ENCODE peak calls at places on chromosomes 7 and 10, in five cellular contexts. S is adrenal gland, Z is substantia nigra, G is Panc1, U is ovary. K is an unnamed sample.
A peak's percentile ranks its signal among the peaks of the same experiment; 100 is the strongest.

GRCh38 chr10:94183666-94184264 is 179.0 kb downstream of the NOC3L start:
- DNase-seq in S (no peak), Z (no peak), G (no peak), U (no peak), K (no peak)

GRCh38 chr10:103493362-103493871 is at the start of gene NEURL1:
- DNase-seq in S (no peak), Z (no peak), G (no peak), U (peak; percentile 51), K (peak; percentile 70)

GRCh38 chr7:99504281-99504602 is 220 bp upstream of the ZKSCAN5 start:
- DNase-seq in S (no peak), Z (peak; percentile 97), G (no peak), U (no peak), K (no peak)

GRCh38 chr10:103683851-103684250 is 171.5 kb downstream of the SH3PXD2A start:
- DNase-seq in S (no peak), Z (no peak), G (no peak), U (no peak), K (no peak)

GRCh38 chr7:130207033-130207432 is 627 bp upstream of the SSMEM1 start:
- DNase-seq in S (no peak), Z (no peak), G (no peak), U (no peak), K (no peak)

GRCh38 chr7:147171013-147171391 is 1054.4 kb downstream of the CNTNAP2 start:
- DNase-seq in S (no peak), Z (no peak), G (no peak), U (no peak), K (no peak)

GRCh38 chr7:155326385-155326784 is 28.7 kb downstream of the INSIG1 start:
- DNase-seq in S (no peak), Z (no peak), G (no peak), U (no peak), K (no peak)

GRCh38 chr10:30918651-30919050 is 113.0 kb downstream of the ZNF438 start:
- DNase-seq in S (no peak), Z (no peak), G (no peak), U (no peak), K (no peak)

GRCh38 chr10:79443338-79444242 is 1.8 kb downstream of the ZCCHC24 start:
- DNase-seq in S (no peak), Z (no peak), G (no peak), U (no peak), K (no peak)

GRCh38 chr7:121620206-121620605 is 224.1 kb upstream of the FAM3C start:
- DNase-seq in S (no peak), Z (no peak), G (no peak), U (no peak), K (no peak)

GRCh38 chr7:71005109-71005508 is 126.8 kb upstream of the GALNT17 start:
- DNase-seq in S (no peak), Z (no peak), G (no peak), U (no peak), K (no peak)

GRCh38 chr7:120794100-120794729 is 63.7 kb downstream of the TSPAN12 start:
- DNase-seq in S (no peak), Z (no peak), G (no peak), U (no peak), K (no peak)

GRCh38 chr10:115964827-115965226 is 308.2 kb downstream of the GFRA1 start:
- DNase-seq in S (no peak), Z (no peak), G (no peak), U (no peak), K (no peak)

GRCh38 chr10:124731551-124731950 is 12.6 kb downstream of the FAM53B start:
- DNase-seq in S (no peak), Z (no peak), G (no peak), U (peak; percentile 18), K (no peak)

GRCh38 chr7:516216-516605 is 3.4 kb downstream of the PDGFA start:
- DNase-seq in S (no peak), Z (no peak), G (no peak), U (no peak), K (no peak)

GRCh38 chr7:111011500-111011899 is 79.4 kb upstream of the LRRN3 start:
- DNase-seq in S (no peak), Z (no peak), G (no peak), U (no peak), K (no peak)

GRCh38 chr7:92421676-92422435 is 25.4 kb upstream of the GATAD1 start:
- DNase-seq in S (no peak), Z (no peak), G (no peak), U (peak; percentile 25), K (no peak)

GRCh38 chr10:29951441-29951931 is 107.9 kb downstream of the JCAD start:
- DNase-seq in S (peak; percentile 62), Z (no peak), G (no peak), U (no peak), K (no peak)

GRCh38 chr10:62454696-62455451 is 80.7 kb downstream of the ZNF365 start:
- DNase-seq in S (no peak), Z (no peak), G (no peak), U (peak; percentile 65), K (peak; percentile 32)

GRCh38 chr7:73426016-73426415 is 7.6 kb upstream of the FZD9 start:
- DNase-seq in S (no peak), Z (no peak), G (no peak), U (no peak), K (no peak)

GRCh38 chr10:124569623-124570470 is 108.2 kb downstream of the LHPP start:
- DNase-seq in S (no peak), Z (no peak), G (no peak), U (no peak), K (no peak)

GRCh38 chr10:71090801-71091200 is 121.6 kb upstream of the UNC5B start:
- DNase-seq in S (no peak), Z (no peak), G (no peak), U (no peak), K (no peak)

GRCh38 chr10:88428442-88428841 is 154.7 kb downstream of the RNLS start:
- DNase-seq in S (no peak), Z (no peak), G (no peak), U (no peak), K (no peak)

GRCh38 chr10:95295031-95295755 is 4.4 kb upstream of the PDLIM1 start:
- DNase-seq in S (peak; percentile 43), Z (no peak), G (no peak), U (no peak), K (peak; percentile 38)

DNA sequence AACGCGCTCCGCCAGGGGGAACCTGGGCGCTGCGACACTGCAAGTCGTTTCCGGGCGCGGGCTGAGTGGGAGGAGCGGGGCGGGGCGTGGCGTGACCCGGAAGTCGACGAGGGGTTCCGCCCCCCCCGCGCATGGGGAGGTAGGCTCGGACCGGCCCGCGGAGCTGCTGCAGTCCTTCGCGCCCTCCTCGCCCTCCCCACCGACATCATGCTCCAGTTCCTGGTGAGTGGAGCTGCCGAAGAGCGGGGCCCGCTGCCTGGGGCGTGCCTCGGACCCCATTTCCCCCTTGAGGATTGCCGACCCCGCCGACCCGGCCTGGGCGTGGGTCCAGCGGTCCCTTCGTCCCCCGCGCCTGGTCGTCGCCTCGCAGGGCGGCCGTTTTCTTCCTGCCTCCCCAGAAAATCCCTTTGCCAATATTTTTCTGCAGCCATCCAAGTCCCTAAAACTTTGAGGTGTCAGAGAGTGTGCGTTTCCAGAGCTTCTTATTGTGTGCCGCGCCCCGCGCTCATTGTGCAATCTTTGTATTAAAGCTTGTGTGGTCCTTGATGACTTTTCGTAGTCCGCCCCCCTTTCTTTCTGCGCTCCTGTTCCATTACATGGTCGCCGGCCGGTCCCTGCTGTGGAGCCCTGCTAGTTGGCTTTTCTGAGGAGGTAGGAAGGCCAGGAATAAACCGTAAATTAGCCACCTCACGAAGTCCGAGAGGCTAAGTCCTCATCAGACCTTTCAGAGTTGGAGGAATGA is at the start of gene STMP1:
- DNase-seq in S (peak; percentile 98), Z (peak; percentile 93), G (peak; percentile 72), U (peak; percentile 97), K (peak; percentile 99)
- H3K27ac ChIP-seq in S (peak within 1 kb of the TSS; percentile 98), Z (peak within 1 kb of the TSS; percentile 89), G (peak within 1 kb of the TSS; percentile 95), U (peak within 1 kb of the TSS; percentile 81), K (peak within 1 kb of the TSS; percentile 96)

GRCh38 chr7:44984478-44984758 is 5.6 kb upstream of the MYO1G start:
- DNase-seq in S (no peak), Z (no peak), G (no peak), U (no peak), K (no peak)
- H3K27ac ChIP-seq in S (peak overlapping the region; percentile 24), Z (no peak overlapping the region), G (peak overlapping the region; percentile 96), U (no peak overlapping the region), K (no peak overlapping the region)

GRCh38 chr7:79534128-79534527 is 80.7 kb upstream of the MAGI2 start:
- DNase-seq in S (no peak), Z (no peak), G (no peak), U (no peak), K (no peak)

GRCh38 chr7:79531116-79531515 is 77.6 kb upstream of the MAGI2 start:
- DNase-seq in S (no peak), Z (no peak), G (no peak), U (no peak), K (no peak)

GRCh38 chr7:79529214-79529895 is 75.9 kb upstream of the MAGI2 start:
- DNase-seq in S (no peak), Z (no peak), G (no peak), U (no peak), K (no peak)

GRCh38 chr7:79529896-79530235 is 76.4 kb upstream of the MAGI2 start:
- DNase-seq in S (no peak), Z (no peak), G (no peak), U (no peak), K (no peak)

DNA sequence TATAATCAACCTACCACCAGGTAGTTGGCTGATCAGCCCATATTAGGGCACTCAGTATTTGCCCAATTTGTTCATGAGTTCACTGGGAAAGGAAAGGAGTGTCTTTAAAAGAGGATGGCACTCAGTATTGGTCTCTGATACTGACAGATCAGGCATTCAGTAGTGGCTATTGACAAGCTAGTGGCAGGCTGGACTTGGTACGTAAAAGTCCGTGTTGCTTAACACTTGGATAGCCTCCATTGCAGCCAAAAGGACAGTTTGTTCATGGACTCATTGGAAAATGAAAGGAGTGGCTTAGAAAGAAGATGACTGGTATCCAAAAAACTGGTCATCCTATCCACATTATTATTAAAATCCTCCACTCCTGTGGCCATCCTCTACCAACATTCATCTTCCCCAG is 78.4 kb upstream of the MAGI2 start:
- DNase-seq in S (no peak), Z (no peak), G (no peak), U (no peak), K (no peak)
- H3K27ac ChIP-seq in S (no peak overlapping the region), Z (no peak overlapping the region), G (no peak overlapping the region), U (no peak overlapping the region), K (no peak overlapping the region)

GRCh38 chr10:43401627-43402026 is 7.4 kb downstream of the HNRNPF start:
- DNase-seq in S (no peak), Z (no peak), G (no peak), U (no peak), K (no peak)

GRCh38 chr10:43404675-43405221 is 4.2 kb downstream of the HNRNPF start:
- DNase-seq in S (no peak), Z (no peak), G (no peak), U (no peak), K (no peak)

GRCh38 chr10:43403911-43404674 is 4.9 kb downstream of the HNRNPF start:
- DNase-seq in S (no peak), Z (no peak), G (no peak), U (no peak), K (no peak)

GRCh38 chr10:43402176-43402575 is 6.8 kb downstream of the HNRNPF start:
- DNase-seq in S (no peak), Z (no peak), G (no peak), U (no peak), K (no peak)

GRCh38 chr10:43402880-43403452 is 6.0 kb downstream of the HNRNPF start:
- DNase-seq in S (no peak), Z (no peak), G (no peak), U (no peak), K (no peak)
- H3K27ac ChIP-seq in S (no peak overlapping the region), Z (no peak overlapping the region), G (peak overlapping the region; percentile 76), U (no peak overlapping the region), K (no peak overlapping the region)

K was measured in right cardiac atrium.